ENCODE peak calls at places on chromosomes 5 and 9, in six cellular contexts. One of them, this sample, is unnamed.

GRCh38 chr9:42852133-42852532 is 668.7 kb downstream of the SPATA31A6 start:
- DNase-seq in HCT116: no peak
- DNase-seq in stomach: no peak
- DNase-seq in transverse colon: no peak
- DNase-seq in HL-60: no peak
- DNase-seq in prostate gland: no peak
- DNase-seq in this sample: no peak

GRCh38 chr9:272251-273213 is 57.9 kb downstream of the DOCK8 start:
- DNase-seq in HCT116: no peak
- DNase-seq in stomach: peak; percentile 41
- DNase-seq in transverse colon: peak; percentile 60
- DNase-seq in HL-60: peak; percentile 84
- DNase-seq in prostate gland: no peak
- DNase-seq in this sample: no peak

GRCh38 chr5:107063511-107063910 is 607.2 kb downstream of the EFNA5 start:
- DNase-seq in HCT116: no peak
- DNase-seq in stomach: no peak
- DNase-seq in transverse colon: no peak
- DNase-seq in HL-60: no peak
- DNase-seq in prostate gland: no peak
- DNase-seq in this sample: no peak

GRCh38 chr9:70563437-70564204 is 149.2 kb upstream of the KLF9 start:
- DNase-seq in HCT116: no peak
- DNase-seq in stomach: no peak
- DNase-seq in transverse colon: peak; percentile 15
- DNase-seq in HL-60: peak; percentile 27
- DNase-seq in prostate gland: no peak
- DNase-seq in this sample: no peak

GRCh38 chr5:125043781-125044391 is 297.4 kb upstream of the ZNF608 start:
- DNase-seq in HCT116: peak; percentile 6
- DNase-seq in stomach: peak; percentile 32
- DNase-seq in transverse colon: peak; percentile 23
- DNase-seq in HL-60: no peak
- DNase-seq in prostate gland: peak; percentile 66
- DNase-seq in this sample: no peak

GRCh38 chr5:112686675-112687074 is 51.0 kb upstream of the APC start:
- DNase-seq in HCT116: no peak
- DNase-seq in stomach: no peak
- DNase-seq in transverse colon: no peak
- DNase-seq in HL-60: no peak
- DNase-seq in prostate gland: no peak
- DNase-seq in this sample: no peak

GRCh38 chr5:150329881-150330876 is 27.3 kb upstream of the TCOF1 start:
- DNase-seq in HCT116: no peak
- DNase-seq in stomach: no peak
- DNase-seq in transverse colon: no peak
- DNase-seq in HL-60: no peak
- DNase-seq in prostate gland: no peak
- DNase-seq in this sample: no peak

GRCh38 chr5:77946381-77947050 is 170.4 kb upstream of the TBCA start:
- DNase-seq in HCT116: no peak
- DNase-seq in stomach: no peak
- DNase-seq in transverse colon: no peak
- DNase-seq in HL-60: no peak
- DNase-seq in prostate gland: no peak
- DNase-seq in this sample: no peak

GRCh38 chr9:109320734-109321448 is at the start of gene EPB41L4B:
- DNase-seq in HCT116: peak; percentile 73
- DNase-seq in stomach: peak; percentile 97
- DNase-seq in transverse colon: peak; percentile 94
- DNase-seq in HL-60: peak; percentile 64
- DNase-seq in prostate gland: peak; percentile 93
- DNase-seq in this sample: peak; percentile 90

GRCh38 chr5:71706906-71707305 is 12.2 kb upstream of the CARTPT start:
- DNase-seq in HCT116: no peak
- DNase-seq in stomach: no peak
- DNase-seq in transverse colon: no peak
- DNase-seq in HL-60: no peak
- DNase-seq in prostate gland: no peak
- DNase-seq in this sample: no peak

GRCh38 chr5:72234265-72234700 is 85.8 kb downstream of the MRPS27 start:
- DNase-seq in HCT116: no peak
- DNase-seq in stomach: no peak
- DNase-seq in transverse colon: no peak
- DNase-seq in HL-60: no peak
- DNase-seq in prostate gland: no peak
- DNase-seq in this sample: no peak

GRCh38 chr5:17050236-17050635 is 114.1 kb upstream of the MYO10 start:
- DNase-seq in HCT116: no peak
- DNase-seq in stomach: no peak
- DNase-seq in transverse colon: no peak
- DNase-seq in HL-60: no peak
- DNase-seq in prostate gland: no peak
- DNase-seq in this sample: no peak

GRCh38 chr9:14692536-14692917 is 705 bp downstream of the ZDHHC21 start:
- DNase-seq in HCT116: no peak
- DNase-seq in stomach: no peak
- DNase-seq in transverse colon: no peak
- DNase-seq in HL-60: no peak
- DNase-seq in prostate gland: no peak
- DNase-seq in this sample: no peak
- TF ChIP-seq POLR2AphosphoS5 in HCT116: no peak
- TF ChIP-seq POLR2AphosphoS5 in stomach: no peak
- TF ChIP-seq POLR2AphosphoS5 in transverse colon: no peak
- TF ChIP-seq POLR2AphosphoS5 in HL-60: no peak
- TF ChIP-seq POLR2AphosphoS5 in prostate gland: no peak
- TF ChIP-seq POLR2AphosphoS5 in this sample: no peak

GRCh38 chr5:110262754-110263153 is 463.7 kb downstream of the TMEM232 start:
- DNase-seq in HCT116: no peak
- DNase-seq in stomach: no peak
- DNase-seq in transverse colon: no peak
- DNase-seq in HL-60: no peak
- DNase-seq in prostate gland: no peak
- DNase-seq in this sample: no peak
- TF ChIP-seq POLR2AphosphoS5 in HCT116: no peak
- TF ChIP-seq POLR2AphosphoS5 in stomach: peak; percentile 46
- TF ChIP-seq POLR2AphosphoS5 in transverse colon: no peak
- TF ChIP-seq POLR2AphosphoS5 in HL-60: no peak
- TF ChIP-seq POLR2AphosphoS5 in prostate gland: no peak
- TF ChIP-seq POLR2AphosphoS5 in this sample: no peak

DNA sequence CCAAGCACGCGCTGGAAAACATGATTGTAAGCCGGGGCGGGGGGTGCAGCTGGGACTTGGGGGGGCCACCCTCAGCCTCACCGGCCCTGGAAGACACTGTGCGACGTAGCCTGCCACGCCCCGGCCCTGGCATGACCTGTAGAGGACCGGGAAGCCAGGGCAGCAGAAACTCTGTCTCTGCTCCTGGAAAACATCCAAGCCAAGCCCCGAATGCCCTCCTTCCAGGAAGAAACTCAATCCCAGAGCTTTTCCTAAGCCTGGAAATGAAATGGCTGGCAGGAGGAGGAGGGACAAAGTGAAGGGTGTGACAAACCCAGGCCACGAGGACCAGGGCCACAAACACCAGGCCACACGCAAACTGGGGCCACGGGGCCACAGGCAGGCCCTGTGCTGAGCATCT is 55.4 kb downstream of the KCNT1 start:
- DNase-seq in HCT116: no peak
- DNase-seq in stomach: no peak
- DNase-seq in transverse colon: no peak
- DNase-seq in HL-60: no peak
- DNase-seq in prostate gland: no peak
- DNase-seq in this sample: no peak
- TF ChIP-seq POLR2AphosphoS5 in HCT116: no peak
- TF ChIP-seq POLR2AphosphoS5 in stomach: no peak
- TF ChIP-seq POLR2AphosphoS5 in transverse colon: no peak
- TF ChIP-seq POLR2AphosphoS5 in HL-60: no peak
- TF ChIP-seq POLR2AphosphoS5 in prostate gland: no peak
- TF ChIP-seq POLR2AphosphoS5 in this sample: no peak

DNA sequence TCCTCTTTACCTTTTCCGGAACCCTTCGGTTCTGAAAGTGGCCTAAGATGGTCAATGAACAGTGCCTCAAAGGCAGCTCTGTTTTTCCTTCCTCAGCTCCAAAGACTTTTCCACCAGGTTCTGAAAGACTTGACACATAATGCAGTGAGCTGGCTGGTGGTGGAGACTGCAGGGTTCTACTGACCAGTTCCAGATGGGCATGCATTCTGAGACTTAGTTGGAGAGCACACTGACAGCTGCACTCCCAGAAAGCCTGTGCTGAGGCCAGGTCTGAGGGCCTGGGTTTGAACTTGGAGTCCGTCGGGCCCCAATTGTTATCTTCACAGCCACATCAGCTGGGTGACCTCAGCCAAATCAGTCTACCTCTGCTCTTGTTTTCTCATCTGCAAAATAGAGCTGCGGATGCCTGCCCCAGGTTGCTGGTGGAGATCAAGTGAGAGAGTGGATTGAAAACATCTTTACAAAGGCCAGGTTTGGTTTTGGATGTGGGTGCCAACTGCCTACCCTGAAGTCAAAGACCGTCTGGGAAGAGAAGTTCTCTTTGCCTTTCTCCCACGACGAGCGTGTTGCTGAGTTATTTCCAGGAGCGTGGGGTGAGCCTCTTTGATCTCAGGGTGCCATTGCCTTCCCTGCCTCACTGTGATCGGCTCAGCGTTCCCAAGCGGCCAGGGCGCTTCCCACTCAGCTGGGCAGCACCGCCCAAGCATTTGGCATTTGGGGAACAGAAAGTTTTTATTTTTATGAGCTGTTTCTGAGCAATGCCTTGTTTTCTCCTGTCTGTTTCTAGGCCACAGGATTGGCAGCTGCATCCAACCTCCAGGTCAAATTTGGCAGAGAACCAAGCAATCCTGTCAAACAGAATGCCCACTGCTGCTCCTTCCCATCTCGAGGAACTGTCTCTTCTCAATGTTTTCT is 54.9 kb downstream of the RAD23B start:
- DNase-seq in HCT116: no peak
- DNase-seq in stomach: no peak
- DNase-seq in transverse colon: no peak
- DNase-seq in HL-60: no peak
- DNase-seq in prostate gland: peak; percentile 38
- DNase-seq in this sample: no peak
- TF ChIP-seq POLR2AphosphoS5 in HCT116: no peak
- TF ChIP-seq POLR2AphosphoS5 in stomach: no peak
- TF ChIP-seq POLR2AphosphoS5 in transverse colon: no peak
- TF ChIP-seq POLR2AphosphoS5 in HL-60: no peak
- TF ChIP-seq POLR2AphosphoS5 in prostate gland: peak; percentile 13
- TF ChIP-seq POLR2AphosphoS5 in this sample: no peak

DNA sequence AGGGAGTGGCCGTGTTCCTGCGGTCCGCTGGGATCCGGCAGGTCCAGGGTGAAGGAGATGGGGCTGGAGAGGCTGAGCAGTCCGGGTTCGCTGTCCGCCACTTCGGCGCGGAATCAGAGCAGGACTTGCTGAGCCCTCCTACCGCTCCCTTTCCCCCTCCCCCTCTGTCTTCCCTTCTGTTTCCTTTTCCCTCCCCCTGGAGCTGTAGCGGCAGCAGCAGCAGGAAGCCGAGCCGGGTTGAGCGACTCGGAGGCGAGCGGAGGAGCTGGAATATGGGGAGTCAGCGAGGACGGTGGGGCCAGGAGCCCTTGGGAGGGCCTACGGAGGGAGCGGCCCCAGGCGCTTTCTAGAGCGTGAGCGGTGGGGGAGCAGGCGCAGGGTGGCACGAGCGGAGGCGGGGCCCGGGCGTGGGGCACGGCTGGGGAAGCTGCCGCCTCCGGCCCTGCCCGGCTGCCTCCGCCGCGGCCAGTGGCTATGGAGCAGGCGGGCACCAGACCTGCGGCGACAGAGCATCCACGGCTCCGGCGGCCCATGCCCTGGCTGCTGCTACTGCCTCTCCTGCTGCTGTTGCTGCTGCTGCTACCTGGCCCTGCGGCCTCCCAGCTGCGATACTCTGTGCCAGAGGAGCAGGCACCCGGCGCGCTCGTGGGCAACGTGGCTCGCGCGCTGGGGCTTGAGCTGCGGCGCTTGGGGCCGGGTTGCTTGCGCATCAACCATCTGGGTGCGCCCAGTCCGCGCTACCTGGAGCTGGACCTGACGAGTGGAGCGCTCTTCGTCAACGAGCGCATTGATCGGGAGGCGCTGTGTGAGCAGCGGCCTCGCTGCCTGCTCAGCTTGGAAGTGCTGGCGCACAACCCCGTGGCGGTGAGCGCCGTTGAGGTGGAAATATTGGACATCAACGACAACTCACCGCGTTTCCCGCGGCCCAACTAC is at the start of gene PCDHAC2:
- DNase-seq in HCT116: peak; percentile 48
- DNase-seq in stomach: peak; percentile 49
- DNase-seq in transverse colon: no peak
- DNase-seq in HL-60: no peak
- DNase-seq in prostate gland: no peak
- DNase-seq in this sample: no peak
- TF ChIP-seq POLR2AphosphoS5 in HCT116: peak; percentile 54
- TF ChIP-seq POLR2AphosphoS5 in stomach: no peak
- TF ChIP-seq POLR2AphosphoS5 in transverse colon: no peak
- TF ChIP-seq POLR2AphosphoS5 in HL-60: no peak
- TF ChIP-seq POLR2AphosphoS5 in prostate gland: no peak
- TF ChIP-seq POLR2AphosphoS5 in this sample: no peak

GRCh38 chr9:91131433-91131839 is 230.3 kb downstream of the AUH start:
- DNase-seq in HCT116: peak; percentile 61
- DNase-seq in stomach: peak; percentile 38
- DNase-seq in transverse colon: peak; percentile 78
- DNase-seq in HL-60: peak; percentile 57
- DNase-seq in prostate gland: peak; percentile 71
- DNase-seq in this sample: peak; percentile 85
- TF ChIP-seq POLR2AphosphoS5 in HCT116: peak; percentile 54
- TF ChIP-seq POLR2AphosphoS5 in stomach: peak; percentile 58
- TF ChIP-seq POLR2AphosphoS5 in transverse colon: peak; percentile 84
- TF ChIP-seq POLR2AphosphoS5 in HL-60: no peak
- TF ChIP-seq POLR2AphosphoS5 in prostate gland: peak; percentile 86
- TF ChIP-seq POLR2AphosphoS5 in this sample: no peak

GRCh38 chr9:113638504-113638903 is 175.0 kb downstream of the RGS3 start:
- DNase-seq in HCT116: no peak
- DNase-seq in stomach: no peak
- DNase-seq in transverse colon: no peak
- DNase-seq in HL-60: no peak
- DNase-seq in prostate gland: no peak
- DNase-seq in this sample: no peak
- TF ChIP-seq POLR2AphosphoS5 in HCT116: no peak
- TF ChIP-seq POLR2AphosphoS5 in stomach: no peak
- TF ChIP-seq POLR2AphosphoS5 in transverse colon: peak; percentile 73
- TF ChIP-seq POLR2AphosphoS5 in HL-60: no peak
- TF ChIP-seq POLR2AphosphoS5 in prostate gland: no peak
- TF ChIP-seq POLR2AphosphoS5 in this sample: no peak

GRCh38 chr5:181237758-181238385 is 5.8 kb downstream of the RACK1 start:
- DNase-seq in HCT116: no peak
- DNase-seq in stomach: no peak
- DNase-seq in transverse colon: no peak
- DNase-seq in HL-60: no peak
- DNase-seq in prostate gland: no peak
- DNase-seq in this sample: no peak
- TF ChIP-seq POLR2AphosphoS5 in HCT116: no peak
- TF ChIP-seq POLR2AphosphoS5 in stomach: no peak
- TF ChIP-seq POLR2AphosphoS5 in transverse colon: no peak
- TF ChIP-seq POLR2AphosphoS5 in HL-60: no peak
- TF ChIP-seq POLR2AphosphoS5 in prostate gland: no peak
- TF ChIP-seq POLR2AphosphoS5 in this sample: no peak

This sample was measured in suprapubic skin.